ENCODE peak calls at places on chromosomes 5 and 9, in six cellular contexts. One of them, this sample, is unnamed.

GRCh38 chr5:141651728-141652105 is 499 bp upstream of the FCHSD1 start:
- DNase-seq in HEK293T: no peak
- DNase-seq in stimulated activated CD4-positive, alpha-beta T cell treated with anti-CD3 and anti-CD28 coated beads, Interleukin-2, amount 100 ng/mL, for 48 hours: no peak
- DNase-seq in bronchial epithelial cell: peak
- DNase-seq in Kasumi-1: no peak
- DNase-seq in IMR-90: no peak
- DNase-seq in this sample: no peak

GRCh38 chr5:36528588-36528987 is 77.8 kb upstream of the SLC1A3 start:
- DNase-seq in HEK293T: no peak
- DNase-seq in stimulated activated CD4-positive, alpha-beta T cell treated with anti-CD3 and anti-CD28 coated beads, Interleukin-2, amount 100 ng/mL, for 48 hours: no peak
- DNase-seq in bronchial epithelial cell: no peak
- DNase-seq in Kasumi-1: no peak
- DNase-seq in IMR-90: no peak
- DNase-seq in this sample: no peak

GRCh38 chr9:32384364-32385134 is at the start of gene ACO1:
- DNase-seq in HEK293T: peak
- DNase-seq in stimulated activated CD4-positive, alpha-beta T cell treated with anti-CD3 and anti-CD28 coated beads, Interleukin-2, amount 100 ng/mL, for 48 hours: peak
- DNase-seq in bronchial epithelial cell: peak
- DNase-seq in Kasumi-1: peak
- DNase-seq in IMR-90: peak
- DNase-seq in this sample: peak

GRCh38 chr9:71937070-71937625 is 25.7 kb downstream of the C9orf85 start:
- DNase-seq in HEK293T: no peak
- DNase-seq in stimulated activated CD4-positive, alpha-beta T cell treated with anti-CD3 and anti-CD28 coated beads, Interleukin-2, amount 100 ng/mL, for 48 hours: no peak
- DNase-seq in bronchial epithelial cell: peak
- DNase-seq in Kasumi-1: no peak
- DNase-seq in IMR-90: no peak
- DNase-seq in this sample: no peak

GRCh38 chr5:119328753-119329602 is 26.8 kb upstream of the TNFAIP8 start:
- DNase-seq in HEK293T: no peak
- DNase-seq in stimulated activated CD4-positive, alpha-beta T cell treated with anti-CD3 and anti-CD28 coated beads, Interleukin-2, amount 100 ng/mL, for 48 hours: no peak
- DNase-seq in bronchial epithelial cell: peak
- DNase-seq in Kasumi-1: no peak
- DNase-seq in IMR-90: peak
- DNase-seq in this sample: peak

GRCh38 chr9:9749591-9749990 is 863.2 kb downstream of the PTPRD start:
- DNase-seq in HEK293T: no peak
- DNase-seq in stimulated activated CD4-positive, alpha-beta T cell treated with anti-CD3 and anti-CD28 coated beads, Interleukin-2, amount 100 ng/mL, for 48 hours: no peak
- DNase-seq in bronchial epithelial cell: no peak
- DNase-seq in Kasumi-1: no peak
- DNase-seq in IMR-90: no peak
- DNase-seq in this sample: no peak

GRCh38 chr9:38037981-38038306 is 31.1 kb downstream of the SHB start:
- DNase-seq in HEK293T: no peak
- DNase-seq in stimulated activated CD4-positive, alpha-beta T cell treated with anti-CD3 and anti-CD28 coated beads, Interleukin-2, amount 100 ng/mL, for 48 hours: no peak
- DNase-seq in bronchial epithelial cell: no peak
- DNase-seq in Kasumi-1: no peak
- DNase-seq in IMR-90: no peak
- DNase-seq in this sample: no peak

GRCh38 chr5:39187873-39188731 is 31.3 kb downstream of the FYB1 start:
- DNase-seq in HEK293T: no peak
- DNase-seq in stimulated activated CD4-positive, alpha-beta T cell treated with anti-CD3 and anti-CD28 coated beads, Interleukin-2, amount 100 ng/mL, for 48 hours: no peak
- DNase-seq in bronchial epithelial cell: peak
- DNase-seq in Kasumi-1: no peak
- DNase-seq in IMR-90: no peak
- DNase-seq in this sample: no peak

GRCh38 chr9:90002299-90003045 is 397.7 kb downstream of the GADD45G start:
- DNase-seq in HEK293T: no peak
- DNase-seq in stimulated activated CD4-positive, alpha-beta T cell treated with anti-CD3 and anti-CD28 coated beads, Interleukin-2, amount 100 ng/mL, for 48 hours: no peak
- DNase-seq in bronchial epithelial cell: no peak
- DNase-seq in Kasumi-1: no peak
- DNase-seq in IMR-90: no peak
- DNase-seq in this sample: no peak

GRCh38 chr5:115260248-115260647 is 2.4 kb downstream of the PGGT1B start:
- DNase-seq in HEK293T: no peak
- DNase-seq in stimulated activated CD4-positive, alpha-beta T cell treated with anti-CD3 and anti-CD28 coated beads, Interleukin-2, amount 100 ng/mL, for 48 hours: no peak
- DNase-seq in bronchial epithelial cell: peak
- DNase-seq in Kasumi-1: no peak
- DNase-seq in IMR-90: no peak
- DNase-seq in this sample: no peak

GRCh38 chr5:18771097-18771610 is 1136.9 kb downstream of the TAF11L14 start:
- DNase-seq in HEK293T: no peak
- DNase-seq in stimulated activated CD4-positive, alpha-beta T cell treated with anti-CD3 and anti-CD28 coated beads, Interleukin-2, amount 100 ng/mL, for 48 hours: no peak
- DNase-seq in bronchial epithelial cell: peak
- DNase-seq in Kasumi-1: no peak
- DNase-seq in IMR-90: no peak
- DNase-seq in this sample: no peak

GRCh38 chr9:137968235-137968634 is 90.7 kb downstream of the CACNA1B start:
- DNase-seq in HEK293T: peak
- DNase-seq in stimulated activated CD4-positive, alpha-beta T cell treated with anti-CD3 and anti-CD28 coated beads, Interleukin-2, amount 100 ng/mL, for 48 hours: no peak
- DNase-seq in bronchial epithelial cell: no peak
- DNase-seq in Kasumi-1: no peak
- DNase-seq in IMR-90: no peak
- DNase-seq in this sample: no peak

GRCh38 chr9:108603141-108603540 is 252.6 kb downstream of the ACTL7B start:
- DNase-seq in HEK293T: no peak
- DNase-seq in stimulated activated CD4-positive, alpha-beta T cell treated with anti-CD3 and anti-CD28 coated beads, Interleukin-2, amount 100 ng/mL, for 48 hours: no peak
- DNase-seq in bronchial epithelial cell: peak
- DNase-seq in Kasumi-1: no peak
- DNase-seq in IMR-90: no peak
- DNase-seq in this sample: no peak

GRCh38 chr9:122536138-122536537 is 9.0 kb upstream of the OR1N1 start:
- DNase-seq in HEK293T: no peak
- DNase-seq in stimulated activated CD4-positive, alpha-beta T cell treated with anti-CD3 and anti-CD28 coated beads, Interleukin-2, amount 100 ng/mL, for 48 hours: no peak
- DNase-seq in bronchial epithelial cell: peak
- DNase-seq in Kasumi-1: no peak
- DNase-seq in IMR-90: no peak
- DNase-seq in this sample: peak

GRCh38 chr5:66864240-66864884 is 268.2 kb downstream of the MAST4 start:
- DNase-seq in HEK293T: no peak
- DNase-seq in stimulated activated CD4-positive, alpha-beta T cell treated with anti-CD3 and anti-CD28 coated beads, Interleukin-2, amount 100 ng/mL, for 48 hours: no peak
- DNase-seq in bronchial epithelial cell: peak
- DNase-seq in Kasumi-1: peak
- DNase-seq in IMR-90: peak
- DNase-seq in this sample: peak

GRCh38 chr5:180350711-180351110 is 2.4 kb downstream of the GFPT2 start:
- DNase-seq in HEK293T: no peak
- DNase-seq in stimulated activated CD4-positive, alpha-beta T cell treated with anti-CD3 and anti-CD28 coated beads, Interleukin-2, amount 100 ng/mL, for 48 hours: no peak
- DNase-seq in bronchial epithelial cell: no peak
- DNase-seq in Kasumi-1: no peak
- DNase-seq in IMR-90: no peak
- DNase-seq in this sample: no peak

GRCh38 chr5:178438746-178439260 is 151.4 kb downstream of the COL23A1 start:
- DNase-seq in HEK293T: no peak
- DNase-seq in stimulated activated CD4-positive, alpha-beta T cell treated with anti-CD3 and anti-CD28 coated beads, Interleukin-2, amount 100 ng/mL, for 48 hours: no peak
- DNase-seq in bronchial epithelial cell: peak
- DNase-seq in Kasumi-1: no peak
- DNase-seq in IMR-90: no peak
- DNase-seq in this sample: no peak

GRCh38 chr5:86864022-86864421 is 246.3 kb downstream of the COX7C start:
- DNase-seq in HEK293T: no peak
- DNase-seq in stimulated activated CD4-positive, alpha-beta T cell treated with anti-CD3 and anti-CD28 coated beads, Interleukin-2, amount 100 ng/mL, for 48 hours: no peak
- DNase-seq in bronchial epithelial cell: no peak
- DNase-seq in Kasumi-1: no peak
- DNase-seq in IMR-90: no peak
- DNase-seq in this sample: no peak

GRCh38 chr9:81557957-81558791 is 131.2 kb downstream of the TLE1 start:
- DNase-seq in HEK293T: no peak
- DNase-seq in stimulated activated CD4-positive, alpha-beta T cell treated with anti-CD3 and anti-CD28 coated beads, Interleukin-2, amount 100 ng/mL, for 48 hours: no peak
- DNase-seq in bronchial epithelial cell: peak
- DNase-seq in Kasumi-1: no peak
- DNase-seq in IMR-90: peak
- DNase-seq in this sample: peak

GRCh38 chr9:38132956-38133355 is 63.9 kb upstream of the SHB start:
- DNase-seq in HEK293T: no peak
- DNase-seq in stimulated activated CD4-positive, alpha-beta T cell treated with anti-CD3 and anti-CD28 coated beads, Interleukin-2, amount 100 ng/mL, for 48 hours: no peak
- DNase-seq in bronchial epithelial cell: no peak
- DNase-seq in Kasumi-1: no peak
- DNase-seq in IMR-90: no peak
- DNase-seq in this sample: no peak

GRCh38 chr9:88819471-88819870 is 171.8 kb upstream of the S1PR3 start:
- DNase-seq in HEK293T: no peak
- DNase-seq in stimulated activated CD4-positive, alpha-beta T cell treated with anti-CD3 and anti-CD28 coated beads, Interleukin-2, amount 100 ng/mL, for 48 hours: no peak
- DNase-seq in bronchial epithelial cell: no peak
- DNase-seq in Kasumi-1: no peak
- DNase-seq in IMR-90: no peak
- DNase-seq in this sample: no peak

GRCh38 chr5:56514246-56514645 is 281.1 kb upstream of the ANKRD55 start:
- DNase-seq in HEK293T: no peak
- DNase-seq in stimulated activated CD4-positive, alpha-beta T cell treated with anti-CD3 and anti-CD28 coated beads, Interleukin-2, amount 100 ng/mL, for 48 hours: no peak
- DNase-seq in bronchial epithelial cell: no peak
- DNase-seq in Kasumi-1: no peak
- DNase-seq in IMR-90: no peak
- DNase-seq in this sample: no peak

GRCh38 chr5:21649969-21650368 is 1203.2 kb downstream of the CDH12 start:
- DNase-seq in HEK293T: no peak
- DNase-seq in stimulated activated CD4-positive, alpha-beta T cell treated with anti-CD3 and anti-CD28 coated beads, Interleukin-2, amount 100 ng/mL, for 48 hours: no peak
- DNase-seq in bronchial epithelial cell: no peak
- DNase-seq in Kasumi-1: no peak
- DNase-seq in IMR-90: no peak
- DNase-seq in this sample: no peak

GRCh38 chr5:37940931-37941623 is 101.2 kb upstream of the GDNF start:
- DNase-seq in HEK293T: no peak
- DNase-seq in stimulated activated CD4-positive, alpha-beta T cell treated with anti-CD3 and anti-CD28 coated beads, Interleukin-2, amount 100 ng/mL, for 48 hours: no peak
- DNase-seq in bronchial epithelial cell: peak
- DNase-seq in Kasumi-1: no peak
- DNase-seq in IMR-90: no peak
- DNase-seq in this sample: no peak

GRCh38 chr5:141419074-141419880 is 1.6 kb upstream of the PCDHGA11 start:
- DNase-seq in HEK293T: no peak
- DNase-seq in stimulated activated CD4-positive, alpha-beta T cell treated with anti-CD3 and anti-CD28 coated beads, Interleukin-2, amount 100 ng/mL, for 48 hours: no peak
- DNase-seq in bronchial epithelial cell: no peak
- DNase-seq in Kasumi-1: no peak
- DNase-seq in IMR-90: no peak
- DNase-seq in this sample: no peak

GRCh38 chr9:118928723-118929122 is 440.5 kb downstream of the BRINP1 start:
- DNase-seq in HEK293T: no peak
- DNase-seq in stimulated activated CD4-positive, alpha-beta T cell treated with anti-CD3 and anti-CD28 coated beads, Interleukin-2, amount 100 ng/mL, for 48 hours: no peak
- DNase-seq in bronchial epithelial cell: no peak
- DNase-seq in Kasumi-1: no peak
- DNase-seq in IMR-90: no peak
- DNase-seq in this sample: no peak

This sample was measured in fibroblast of mammary gland.